ENCODE peak calls at places on chromosomes 1 and 21, in nine cellular contexts. H is Peyer's patch, J is right atrium auricular region, Y is psoas muscle, A is cardiac muscle cell, I is SK-N-SH, B is pancreas, R is colonic mucosa, Z is uterus. Q is an unnamed sample. For H3K9me3, the result is how much of the 10 kb centered on the place peaks cover.

GRCh38 chr1:172917972-172918371 is 132.8 kb downstream of the TNFSF18 start:
- DNase-seq in H (no peak), J (no peak), Y (no peak), A (peak), I (no peak), B (no peak), R (no peak), Z (no peak), Q (no peak)

GRCh38 chr1:31696246-31696645 is 7.6 kb downstream of the COL16A1 start:
- DNase-seq in H (no peak), J (no peak), Y (no peak), A (no peak), I (no peak), B (peak), R (no peak), Z (no peak), Q (no peak)

GRCh38 chr21:26007911-26008579 is 162.5 kb downstream of the APP start:
- DNase-seq in H (no peak), J (no peak), Y (no peak), A (peak), I (no peak), B (no peak), R (no peak), Z (no peak), Q (no peak)

GRCh38 chr1:156625436-156626078 is 6.3 kb downstream of the HAPLN2 start:
- DNase-seq in H (peak), J (no peak), Y (peak), A (peak), I (peak), B (peak), R (peak), Z (peak), Q (no peak)

GRCh38 chr1:9589144-9589718 is 520 bp downstream of the TMEM201 start:
- DNase-seq in H (peak), J (no peak), Y (no peak), A (peak), I (no peak), B (no peak), R (peak), Z (no peak), Q (no peak)

GRCh38 chr21:16279658-16280581 is 550.1 kb downstream of the USP25 start:
- DNase-seq in H (no peak), J (no peak), Y (peak), A (peak), I (no peak), B (no peak), R (no peak), Z (peak), Q (no peak)

GRCh38 chr1:31415658-31416057 is 2.6 kb downstream of the SERINC2 start:
- DNase-seq in H (no peak), J (no peak), Y (no peak), A (no peak), I (no peak), B (no peak), R (no peak), Z (no peak), Q (no peak)

GRCh38 chr1:50105430-50105829 is 3.3 kb upstream of the ELAVL4 start:
- DNase-seq in H (no peak), J (no peak), Y (no peak), A (no peak), I (no peak), B (no peak), R (no peak), Z (no peak), Q (no peak)

GRCh38 chr1:32142446-32143301 is 34.8 kb downstream of the KPNA6 start:
- DNase-seq in H (no peak), J (peak), Y (peak), A (peak), I (peak), B (no peak), R (peak), Z (peak), Q (peak)

DNA sequence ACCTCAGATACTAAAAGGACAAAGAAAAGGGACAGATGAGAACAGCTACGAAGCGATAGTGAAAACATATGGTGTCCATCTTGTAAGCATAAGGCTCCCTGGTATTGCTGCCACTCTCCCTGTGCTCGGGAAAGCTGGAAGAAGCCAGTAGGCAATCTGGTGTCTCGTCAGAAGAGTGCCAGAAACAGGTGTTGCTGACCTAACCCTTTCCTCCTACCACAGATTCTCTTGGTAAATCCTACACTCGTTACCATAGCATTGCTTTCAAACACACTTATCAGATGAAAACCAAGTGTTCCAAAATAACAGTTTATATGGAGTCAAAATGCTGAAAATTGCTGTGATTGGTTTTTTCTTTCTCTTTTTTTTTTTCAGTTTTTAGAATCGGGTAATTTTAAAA is 146.3 kb downstream of the NRIP1 start:
- DNase-seq in H (no peak), J (no peak), Y (no peak), A (peak), I (no peak), B (no peak), R (no peak), Z (no peak), Q (no peak)
- H3K4me3 ChIP-seq in H (no peak), J (no peak), Y (peak), A (no peak), I (no peak), B (no peak), R (no peak), Z (no peak), Q (no peak)

GRCh38 chr1:182198006-182198605 is 136.6 kb upstream of the ZNF648 start:
- DNase-seq in H (no peak), J (no peak), Y (no peak), A (no peak), I (no peak), B (no peak), R (no peak), Z (no peak), Q (no peak)
- TF ChIP-seq CTCF in H (no peak), J (no peak), Y (no peak), A (no peak), I (no peak), B (no peak), R (peak), Z (no peak), Q (peak)

DNA sequence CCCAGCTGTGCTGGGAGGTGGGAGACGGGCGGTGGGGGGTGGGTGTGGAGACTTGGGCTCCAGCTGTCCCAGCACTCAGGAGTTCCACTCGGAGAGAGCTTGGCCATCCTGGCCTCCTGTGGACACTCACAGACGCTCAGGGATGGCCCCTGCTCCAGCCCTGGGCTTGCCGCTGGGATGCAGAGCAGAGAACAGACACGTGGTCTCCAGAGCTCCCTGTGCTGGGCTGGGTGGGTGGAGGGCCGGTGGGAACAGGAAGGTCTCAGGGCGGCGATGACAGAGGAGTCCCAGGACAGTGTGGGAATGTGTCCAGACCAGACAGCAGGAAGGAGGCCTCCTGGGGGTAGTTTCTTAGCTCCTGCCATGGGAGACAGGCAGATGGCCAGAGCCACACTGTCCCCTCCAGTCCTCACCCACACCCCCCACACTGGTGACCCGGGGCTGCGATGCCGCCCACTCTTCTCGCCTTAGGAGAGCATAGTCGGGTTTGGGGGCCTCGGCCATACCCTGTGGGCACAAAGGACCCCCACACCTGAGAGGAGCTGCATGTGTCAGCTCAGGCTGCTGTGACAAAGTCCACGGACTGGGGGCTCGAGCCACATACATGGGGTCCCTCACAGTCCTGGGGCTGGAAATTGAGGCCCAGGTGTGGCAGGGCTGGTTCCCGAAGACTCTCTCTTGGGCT is 2.0 kb downstream of the KRTAP10-9 start:
- DNase-seq in H (no peak), J (peak), Y (no peak), A (no peak), I (no peak), B (no peak), R (no peak), Z (no peak), Q (no peak)
- H3K9me3 ChIP-seq in H (under half), J (under half), Y (under half), A (under half), I (under half), B (under half), R (under half), Z (under half), Q (under half)

GRCh38 chr21:14762734-14763694 is 216.9 kb upstream of the SAMSN1 start:
- DNase-seq in H (no peak), J (no peak), Y (no peak), A (no peak), I (no peak), B (no peak), R (no peak), Z (no peak), Q (no peak)
- H3K4me3 ChIP-seq in H (no peak), J (no peak), Y (peak), A (no peak), I (no peak), B (peak), R (no peak), Z (no peak), Q (peak)

DNA sequence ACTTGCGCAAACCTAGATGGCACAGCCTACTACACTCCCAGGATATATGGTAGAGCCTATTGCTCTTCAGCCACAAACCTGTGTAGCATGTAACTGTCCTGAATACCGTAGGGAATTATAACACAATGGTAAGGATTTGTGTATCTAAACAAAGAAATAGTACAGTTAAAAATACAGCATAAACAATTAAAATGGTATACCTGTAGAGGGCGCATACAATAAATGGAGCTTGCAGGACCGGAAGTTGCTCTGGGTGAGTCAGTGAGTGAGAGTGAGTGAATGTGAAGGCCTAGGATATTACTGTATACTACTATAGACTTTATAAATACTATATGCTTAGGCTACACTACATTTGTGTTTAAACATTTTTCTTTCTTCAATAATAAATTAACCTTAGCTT is 99.3 kb downstream of the PLD5 start:
- DNase-seq in H (no peak), J (no peak), Y (no peak), A (no peak), I (no peak), B (no peak), R (no peak), Z (no peak), Q (no peak)
- TF ChIP-seq CTCF in H (no peak), J (no peak), Y (no peak), A (no peak), I (no peak), B (no peak), R (no peak), Z (no peak), Q (no peak)

DNA sequence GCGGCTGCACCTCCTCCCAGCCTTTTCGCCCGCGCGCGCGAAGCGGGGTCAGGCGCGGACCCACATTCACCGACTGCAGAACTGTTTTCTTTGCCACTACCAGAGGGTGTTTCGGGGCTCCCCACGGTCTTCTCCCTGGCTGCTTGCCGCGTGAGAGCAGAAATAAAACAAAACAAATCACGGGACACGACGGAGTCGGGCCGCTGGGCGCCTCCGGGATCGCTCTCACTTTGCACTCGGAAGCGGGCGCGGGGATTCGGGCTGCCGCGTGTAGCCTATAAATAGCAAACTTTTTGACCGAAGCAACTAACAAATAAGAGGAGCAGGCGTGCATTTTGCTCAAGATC is 412.3 kb upstream of the ESRRG start:
- DNase-seq in H (no peak), J (no peak), Y (peak), A (peak), I (peak), B (peak), R (no peak), Z (no peak), Q (no peak)
- H3K9me3 ChIP-seq in H (under half), J (under half), Y (under half), A (under half), I (under half), B (under half), R (under half), Z (under half), Q (under half)